ENCODE peak calls at places on chromosomes 2 and 18, in five cellular contexts. Z is WTC11, Q is HepG2, F is GM12878, S is K562. W is an unnamed sample.
A peak's percentile ranks its signal among the peaks of the same experiment; 100 is the strongest.

GRCh38 chr2:109285244-109285651 is 156.2 kb downstream of the SH3RF3 start:
- DNase-seq in F (no peak), Q (no peak), S (no peak), Z (no peak), W (no peak)

GRCh38 chr18:23369231-23369630 is 83.9 kb upstream of the RIOK3 start:
- DNase-seq in Z (no peak), S (no peak), F (no peak), Q (no peak), W (no peak)

GRCh38 chr2:54595999-54596903 is 127.2 kb upstream of the EML6 start:
- DNase-seq in Q (no peak), Z (no peak), F (no peak), S (peak; percentile 46), W (no peak)

GRCh38 chr18:55508637-55509036 is 79.4 kb downstream of the TCF4 start:
- DNase-seq in S (no peak), F (no peak), Z (no peak), Q (no peak), W (no peak)

GRCh38 chr2:240499309-240500301 is 58.2 kb downstream of the ANKMY1 start:
- DNase-seq in Q (no peak), S (no peak), Z (no peak), F (no peak), W (no peak)

GRCh38 chr18:49020129-49020528 is 69.4 kb upstream of the SMAD7 start:
- DNase-seq in Q (no peak), S (no peak), F (no peak), Z (no peak), W (no peak)

GRCh38 chr2:55309441-55309840 is 40.4 kb upstream of the MTIF2 start:
- DNase-seq in Z (no peak), S (no peak), Q (no peak), F (no peak), W (no peak)

GRCh38 chr2:126864861-126865260 is 33.8 kb upstream of the TEX51 start:
- DNase-seq in F (no peak), S (no peak), Q (no peak), Z (peak; percentile 62), W (no peak)

GRCh38 chr2:69798466-69798908 is 31.0 kb upstream of the GMCL1 start:
- DNase-seq in Q (no peak), Z (no peak), S (no peak), F (no peak), W (no peak)

GRCh38 chr2:160051374-160051800 is 11.0 kb downstream of the PLA2R1 start:
- DNase-seq in F (no peak), Z (no peak), Q (no peak), S (no peak), W (no peak)

GRCh38 chr18:3867768-3868445 is 417.9 kb downstream of the TGIF1 start:
- DNase-seq in Q (no peak), S (no peak), Z (no peak), F (no peak), W (no peak)

GRCh38 chr18:22285299-22286140 is 116.1 kb downstream of the GATA6 start:
- DNase-seq in S (no peak), Q (peak; percentile 47), F (no peak), Z (no peak), W (no peak)

GRCh38 chr2:135132314-135132713 is 80.2 kb downstream of the RAB3GAP1 start:
- DNase-seq in F (no peak), Q (no peak), S (no peak), Z (no peak), W (no peak)

GRCh38 chr2:135914485-135914884 is 38.2 kb upstream of the MCM6 start:
- DNase-seq in S (no peak), Q (no peak), F (no peak), Z (no peak), W (no peak)

GRCh38 chr2:129654331-129654730 is 325.1 kb upstream of the RAB6C start:
- DNase-seq in Z (no peak), S (no peak), Q (no peak), F (no peak), W (no peak)

GRCh38 chr2:11945139-11946126 is 199.0 kb downstream of the LPIN1 start:
- DNase-seq in S (no peak), Z (no peak), F (peak; percentile 50), Q (no peak), W (no peak)

GRCh38 chr18:59478591-59478990 is 119.5 kb upstream of the LMAN1 start:
- DNase-seq in S (no peak), Z (no peak), Q (no peak), F (no peak), W (no peak)

GRCh38 chr2:86025976-86026743 is 79.5 kb downstream of the POLR1A start:
- DNase-seq in Z (no peak), S (no peak), Q (no peak), F (no peak), W (no peak)

GRCh38 chr2:234191819-234192407 is 141.4 kb downstream of the SPP2 start:
- DNase-seq in Z (no peak), S (no peak), F (no peak), Q (no peak), W (no peak)

GRCh38 chr2:18209934-18210639 is 331.6 kb downstream of the KCNS3 start:
- DNase-seq in S (no peak), Q (no peak), Z (no peak), F (no peak), W (no peak)

GRCh38 chr2:112152476-112153178 is 14.4 kb downstream of the FBLN7 start:
- DNase-seq in F (no peak), Z (no peak), Q (no peak), S (no peak), W (peak; percentile 24)

GRCh38 chr2:128371648-128372345 is 53.1 kb upstream of the HS6ST1 start:
- DNase-seq in F (no peak), S (no peak), Z (no peak), Q (no peak), W (no peak)

GRCh38 chr2:129892360-129892759 is 87.1 kb upstream of the RAB6C start:
- DNase-seq in S (no peak), Z (no peak), Q (no peak), F (no peak), W (no peak)

GRCh38 chr2:126317797-126318431 is 338.0 kb upstream of the GYPC start:
- DNase-seq in F (no peak), S (peak; percentile 19), Z (no peak), Q (no peak), W (no peak)

GRCh38 chr18:49175071-49175470 is 224.3 kb upstream of the SMAD7 start:
- DNase-seq in F (no peak), Z (no peak), S (no peak), Q (no peak), W (no peak)

GRCh38 chr2:45823723-45824206 is 172.3 kb downstream of the PRKCE start:
- DNase-seq in Q (no peak), F (no peak), S (no peak), Z (no peak), W (no peak)
- TF ChIP-seq ATF2 in Q (no peak), F (no peak), S (no peak), Z (no peak), W (no peak)

GRCh38 chr2:23679044-23679443 is 247.9 kb downstream of the ATAD2B start:
- DNase-seq in F (no peak), S (no peak), Z (no peak), Q (no peak), W (no peak)
- TF ChIP-seq ATF2 in F (no peak), S (no peak), Z (no peak), Q (no peak), W (no peak)

GRCh38 chr2:173043466-173043865 is 32.2 kb upstream of the MAP3K20 start:
- DNase-seq in Z (no peak), S (no peak), F (no peak), Q (no peak), W (no peak)
- TF ChIP-seq ATF2 in Z (no peak), S (no peak), F (no peak), Q (no peak), W (no peak)

DNA sequence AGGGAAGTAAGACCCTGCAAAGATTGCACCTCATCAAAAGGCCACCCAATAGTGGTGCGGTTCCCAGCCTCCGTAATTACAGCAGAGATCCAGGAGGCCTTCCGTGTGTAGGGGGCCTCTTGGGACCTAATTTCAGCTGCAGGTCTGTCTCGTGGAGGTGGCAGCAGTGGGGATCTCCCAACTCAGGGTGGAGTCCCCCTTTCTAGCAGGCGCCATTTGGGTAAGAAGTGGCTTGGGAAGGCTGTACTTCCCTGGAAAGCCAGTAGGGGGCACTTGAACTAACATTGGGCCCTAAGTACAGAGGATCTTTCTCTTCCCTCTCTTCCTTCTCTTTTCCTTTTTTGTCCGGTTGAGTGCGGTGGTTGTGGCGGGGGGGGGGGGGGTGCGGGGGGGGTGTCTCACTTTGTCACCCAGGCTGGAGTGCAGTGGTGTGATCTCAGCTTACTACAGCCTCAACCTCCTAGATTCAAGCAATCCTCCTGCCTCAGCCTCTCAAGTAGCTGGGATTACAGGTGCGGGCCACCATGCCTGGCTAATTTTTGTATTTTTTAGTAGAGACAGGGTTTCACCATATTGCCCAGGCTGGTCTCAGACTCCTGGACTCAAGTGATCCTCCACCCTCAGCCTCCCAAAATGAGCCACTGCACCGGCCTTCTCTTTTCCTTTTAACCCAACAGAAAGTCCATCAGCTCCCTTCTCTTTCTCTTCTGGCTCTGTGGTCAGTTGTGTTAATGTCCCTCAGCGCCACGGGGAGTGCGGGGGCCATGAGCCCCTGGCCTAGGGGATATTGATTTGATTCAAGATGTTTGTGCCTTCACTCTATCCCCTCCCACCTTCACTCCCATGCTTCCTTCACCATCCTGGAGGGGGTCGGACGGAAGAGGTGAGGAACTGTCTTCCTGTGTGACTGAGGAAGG is 32.0 kb downstream of the CENPO start:
- DNase-seq in S (peak; percentile 52), Q (no peak), F (no peak), Z (peak; percentile 28), W (no peak)
- TF ChIP-seq ATF2 in S (no peak), Q (no peak), F (no peak), Z (no peak), W (no peak)

GRCh38 chr18:12461326-12461725 is 53.6 kb downstream of the PRELID3A start:
- DNase-seq in F (no peak), S (no peak), Q (no peak), Z (no peak), W (no peak)

GRCh38 chr18:12460874-12461273 is 53.1 kb downstream of the PRELID3A start:
- DNase-seq in F (no peak), Z (no peak), Q (peak; percentile 67), S (no peak), W (no peak)

GRCh38 chr18:12462242-12462641 is 54.5 kb downstream of the PRELID3A start:
- DNase-seq in S (no peak), Z (no peak), Q (no peak), F (no peak), W (no peak)

GRCh38 chr18:12458761-12459160 is 51.0 kb downstream of the PRELID3A start:
- DNase-seq in S (no peak), Q (peak; percentile 6), Z (no peak), F (no peak), W (no peak)

GRCh38 chr18:12463191-12463590 is 55.5 kb downstream of the PRELID3A start:
- DNase-seq in Z (peak; percentile 35), F (no peak), S (no peak), Q (no peak), W (no peak)
- TF ChIP-seq ATF2 in Z (no peak), F (no peak), S (no peak), Q (no peak), W (no peak)

W was measured in H1.